ENCODE peak calls at places on chromosome 1, in five cellular contexts. O is astrocyte; H is mesendoderm; A is CD8-positive, alpha-beta T cell; V is pancreas. U is an unnamed sample.

GRCh38 chr1:103576065-103576464 is 4.7 kb downstream of the AMY2B start:
- DNase-seq in O (no peak), H (no peak), A (no peak), V (no peak), U (no peak)

GRCh38 chr1:34787461-34788420 is 5.1 kb upstream of the GJA4 start:
- DNase-seq in O (no peak), H (peak; percentile 81), A (no peak), V (no peak), U (no peak)

GRCh38 chr1:42963378-42964005 is 4.8 kb upstream of the SLC2A1 start:
- DNase-seq in O (peak; percentile 95), H (no peak), A (peak; percentile 31), V (no peak), U (no peak)

GRCh38 chr1:47434051-47434842 is 3.6 kb upstream of the FOXD2 start:
- DNase-seq in O (peak; percentile 34), H (peak; percentile 70), A (no peak), V (peak; percentile 49), U (peak; percentile 57)

GRCh38 chr1:63537940-63538339 is 14.6 kb downstream of the EFCAB7 start:
- DNase-seq in O (no peak), H (no peak), A (no peak), V (no peak), U (no peak)

GRCh38 chr1:235011064-235011598 is 117.5 kb downstream of the TOMM20 start:
- DNase-seq in O (no peak), H (no peak), A (peak; percentile 73), V (no peak), U (no peak)

GRCh38 chr1:238487931-238488330 is 597.2 kb upstream of the ZP4 start:
- DNase-seq in O (peak; percentile 30), H (no peak), A (no peak), V (no peak), U (no peak)

GRCh38 chr1:167095368-167095767 is 1.5 kb downstream of the STYXL2 start:
- DNase-seq in O (peak; percentile 68), H (no peak), A (no peak), V (no peak), U (no peak)

GRCh38 chr1:81237531-81238528 is 562.9 kb upstream of the ADGRL2 start:
- DNase-seq in O (no peak), H (no peak), A (no peak), V (no peak), U (no peak)

GRCh38 chr1:157496121-157496526 is 56.2 kb downstream of the FCRL5 start:
- DNase-seq in O (peak; percentile 5), H (peak; percentile 78), A (no peak), V (no peak), U (no peak)

GRCh38 chr1:154877370-154877974 is 7.4 kb upstream of the KCNN3 start:
- DNase-seq in O (no peak), H (no peak), A (no peak), V (peak; percentile 61), U (no peak)

GRCh38 chr1:212438831-212439237 is 6.1 kb downstream of the NENF start:
- DNase-seq in O (no peak), H (no peak), A (no peak), V (no peak), U (no peak)

GRCh38 chr1:225431081-225431863 is 3.4 kb upstream of the LBR start:
- DNase-seq in O (no peak), H (no peak), A (no peak), V (no peak), U (no peak)

GRCh38 chr1:170660874-170661645 is 2.9 kb upstream of the PRRX1 start:
- DNase-seq in O (no peak), H (peak; percentile 4), A (no peak), V (no peak), U (peak; percentile 50)

GRCh38 chr1:17347769-17348592 is 24.0 kb upstream of the PADI6 start:
- DNase-seq in O (peak; percentile 56), H (no peak), A (no peak), V (no peak), U (no peak)

GRCh38 chr1:228363686-228364067 is 43.0 kb downstream of the TRIM11 start:
- DNase-seq in O (no peak), H (no peak), A (no peak), V (no peak), U (no peak)

GRCh38 chr1:9538669-9539164 is 548 bp upstream of the SLC25A33 start:
- DNase-seq in O (no peak), H (no peak), A (no peak), V (peak; percentile 34), U (peak; percentile 40)

GRCh38 chr1:39170731-39171375 is 33.6 kb upstream of the MACF1 start:
- DNase-seq in O (no peak), H (peak; percentile 81), A (no peak), V (no peak), U (no peak)

GRCh38 chr1:161013104-161013590 is 7.8 kb downstream of the F11R start:
- DNase-seq in O (no peak), H (no peak), A (no peak), V (no peak), U (no peak)

GRCh38 chr1:114458208-114458777 is 52.7 kb downstream of the TRIM33 start:
- DNase-seq in O (peak; percentile 84), H (no peak), A (no peak), V (no peak), U (no peak)

GRCh38 chr1:245488346-245489110 is 333.7 kb downstream of the KIF26B start:
- DNase-seq in O (no peak), H (peak; percentile 32), A (no peak), V (no peak), U (no peak)

GRCh38 chr1:185412385-185413074 is 95.5 kb upstream of the IVNS1ABP start:
- DNase-seq in O (no peak), H (no peak), A (no peak), V (no peak), U (no peak)

GRCh38 chr1:159177273-159177907 is 6.0 kb downstream of the CADM3 start:
- DNase-seq in O (peak; percentile 59), H (peak; percentile 91), A (no peak), V (peak; percentile 67), U (no peak)

GRCh38 chr1:30804822-30805221 is 47.2 kb upstream of the LAPTM5 start:
- DNase-seq in O (no peak), H (peak; percentile 61), A (no peak), V (no peak), U (no peak)

GRCh38 chr1:243397613-243398321 is 141.9 kb downstream of the SDCCAG8 start:
- DNase-seq in O (no peak), H (no peak), A (no peak), V (no peak), U (no peak)

GRCh38 chr1:17646444-17647287 is 107.2 kb downstream of the ARHGEF10L start:
- DNase-seq in O (no peak), H (no peak), A (no peak), V (no peak), U (no peak)

GRCh38 chr1:88763649-88764406 is 79.8 kb downstream of the PKN2 start:
- DNase-seq in O (peak; percentile 81), H (no peak), A (no peak), V (no peak), U (no peak)
- H3K27ac ChIP-seq in O (no peak overlapping the region), H (no peak overlapping the region), A (no peak overlapping the region), V (no peak overlapping the region), U (no peak overlapping the region)

GRCh38 chr1:54593571-54594160 is 29.7 kb downstream of the FAM151A start:
- DNase-seq in O (no peak), H (no peak), A (no peak), V (no peak), U (no peak)
- H3K27ac ChIP-seq in O (no peak overlapping the region), H (no peak overlapping the region), A (no peak overlapping the region), V (no peak overlapping the region), U (no peak overlapping the region)

DNA sequence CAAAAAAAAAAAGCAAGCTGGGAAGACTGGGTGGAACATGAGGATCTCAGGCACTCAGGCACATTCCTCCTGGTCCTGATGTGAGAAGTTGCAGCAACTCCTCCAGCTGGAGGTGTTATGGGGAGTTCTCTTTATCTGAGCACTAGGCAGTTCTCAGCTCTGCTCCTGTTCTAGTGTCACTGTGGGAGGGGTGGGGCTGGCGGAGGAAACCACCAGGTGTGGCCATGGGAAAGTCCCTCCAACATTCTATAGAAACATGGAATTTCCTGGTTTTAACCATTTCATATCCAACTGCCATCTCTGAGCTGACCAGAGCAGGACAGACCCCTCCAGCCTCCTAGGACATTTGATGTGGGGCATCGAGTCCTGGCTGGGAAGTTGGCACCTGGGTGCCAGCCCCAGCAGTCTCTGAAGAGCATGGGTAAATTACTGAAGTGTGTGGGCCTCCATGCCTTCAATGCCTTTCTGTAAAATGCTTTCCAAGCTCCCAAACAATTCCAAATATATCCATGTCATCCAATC is 804 bp upstream of the IKBKE start:
- DNase-seq in O (no peak), H (peak; percentile 46), A (no peak), V (no peak), U (no peak)
- H3K27ac ChIP-seq in O (peak overlapping the region; percentile 64), H (no peak overlapping the region), A (no peak overlapping the region), V (peak overlapping the region; percentile 28), U (no peak overlapping the region)

GRCh38 chr1:19344372-19344810 is 32.3 kb downstream of the SLC66A1 start:
- DNase-seq in O (no peak), H (peak; percentile 56), A (no peak), V (no peak), U (peak; percentile 70)

GRCh38 chr1:19344831-19345230 is 32.7 kb downstream of the SLC66A1 start:
- DNase-seq in O (no peak), H (no peak), A (no peak), V (no peak), U (no peak)

GRCh38 chr1:19342894-19343616 is 30.9 kb downstream of the SLC66A1 start:
- DNase-seq in O (no peak), H (no peak), A (no peak), V (no peak), U (no peak)

GRCh38 chr1:19342077-19342775 is 30.1 kb downstream of the SLC66A1 start:
- DNase-seq in O (no peak), H (no peak), A (no peak), V (no peak), U (no peak)

GRCh38 chr1:19343617-19344350 is 31.7 kb downstream of the SLC66A1 start:
- DNase-seq in O (no peak), H (no peak), A (no peak), V (no peak), U (no peak)
- H3K27ac ChIP-seq in O (no peak overlapping the region), H (no peak overlapping the region), A (no peak overlapping the region), V (no peak overlapping the region), U (peak overlapping the region; percentile 1)

DNA sequence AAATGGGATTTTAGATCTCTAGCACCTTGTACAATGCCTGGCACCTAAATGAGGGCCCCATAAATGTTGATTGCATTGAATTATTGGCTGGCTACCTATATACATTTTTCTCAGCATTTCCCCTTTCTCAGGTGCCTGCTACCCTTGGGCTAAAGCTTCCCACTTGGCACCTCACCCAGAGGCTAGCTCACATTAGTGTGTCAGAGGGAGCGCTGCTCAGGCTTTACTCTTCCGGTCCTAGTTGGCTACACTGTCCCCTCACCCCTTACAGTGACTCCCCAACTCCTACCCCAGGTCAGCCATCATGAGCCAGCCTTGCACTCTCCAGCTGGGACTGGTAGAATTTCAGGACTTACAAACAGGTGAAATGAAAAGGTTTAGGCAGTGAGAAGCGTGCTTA is 9.5 kb downstream of the TRAF5 start:
- DNase-seq in O (no peak), H (no peak), A (no peak), V (no peak), U (no peak)
- H3K27ac ChIP-seq in O (no peak overlapping the region), H (no peak overlapping the region), A (peak overlapping the region; percentile 33), V (peak overlapping the region; percentile 65), U (no peak overlapping the region)

GRCh38 chr1:247096112-247096511 is 8.0 kb downstream of the ZNF669 start:
- DNase-seq in O (no peak), H (no peak), A (no peak), V (no peak), U (no peak)
- H3K27ac ChIP-seq in O (no peak overlapping the region), H (no peak overlapping the region), A (no peak overlapping the region), V (no peak overlapping the region), U (no peak overlapping the region)